ENCODE peak calls at places on chromosomes 12 and 14, in four cellular contexts. I is heart right ventricle; T is CD8-positive, alpha-beta T cell; R is DND-41. B is an unnamed sample.
A peak's percentile ranks its signal among the peaks of the same experiment; 100 is the strongest.

GRCh38 chr12:102883204-102883799 is 33.7 kb downstream of the PAH start:
- DNase-seq in I (peak; percentile 20), T (no peak), R (peak; percentile 45), B (peak; percentile 93)

GRCh38 chr12:52417742-52418141 is 11.6 kb upstream of the KRT82 start:
- DNase-seq in I (no peak), T (no peak), R (no peak), B (no peak)

GRCh38 chr12:107225626-107226025 is 132.3 kb upstream of the CRY1 start:
- DNase-seq in I (no peak), T (no peak), R (no peak), B (peak; percentile 82)

GRCh38 chr14:51167587-51168219 is 72.3 kb upstream of the TMX1 start:
- DNase-seq in I (no peak), T (no peak), R (no peak), B (no peak)

GRCh38 chr12:47216150-47216677 is 136.5 kb upstream of the AMIGO2 start:
- DNase-seq in I (no peak), T (peak; percentile 28), R (peak; percentile 79), B (no peak)

GRCh38 chr12:127063339-127064090 is 1203.5 kb upstream of the TMEM132C start:
- DNase-seq in I (no peak), T (no peak), R (no peak), B (no peak)

GRCh38 chr12:102454330-102454729 is 26.0 kb downstream of the IGF1 start:
- DNase-seq in I (no peak), T (no peak), R (no peak), B (no peak)

GRCh38 chr12:25800101-25800500 is 158.4 kb upstream of the RASSF8 start:
- DNase-seq in I (no peak), T (no peak), R (no peak), B (no peak)

GRCh38 chr12:124779161-124780141 is 84.2 kb downstream of the SCARB1 start:
- DNase-seq in I (no peak), T (no peak), R (no peak), B (no peak)

GRCh38 chr14:52399886-52400599 is 85.9 kb downstream of the PTGER2 start:
- DNase-seq in I (no peak), T (no peak), R (no peak), B (no peak)

GRCh38 chr14:51652168-51653095 is 722 bp downstream of the FRMD6 start:
- DNase-seq in I (peak; percentile 25), T (peak; percentile 2), R (no peak), B (peak; percentile 81)

GRCh38 chr12:107998863-107999262 is 130.2 kb upstream of the WSCD2 start:
- DNase-seq in I (no peak), T (no peak), R (no peak), B (no peak)

GRCh38 chr12:116996058-116996457 is 85.3 kb downstream of the FBXW8 start:
- DNase-seq in I (peak; percentile 66), T (no peak), R (no peak), B (no peak)

GRCh38 chr12:95694148-95694547 is 96.4 kb downstream of the NTN4 start:
- DNase-seq in I (peak; percentile 56), T (no peak), R (no peak), B (peak; percentile 67)

GRCh38 chr12:84270470-84271140 is 642.0 kb downstream of the SLC6A15 start:
- DNase-seq in I (no peak), T (no peak), R (no peak), B (peak; percentile 66)

GRCh38 chr12:77229640-77230442 is 164.5 kb upstream of the E2F7 start:
- DNase-seq in I (no peak), T (no peak), R (no peak), B (no peak)

GRCh38 chr12:28489256-28489655 is 299.0 kb downstream of the CCDC91 start:
- DNase-seq in I (no peak), T (no peak), R (no peak), B (no peak)

GRCh38 chr12:52494518-52494917 is 1.5 kb upstream of the KRT6A start:
- DNase-seq in I (no peak), T (no peak), R (no peak), B (no peak)

GRCh38 chr12:12722351-12723146 is 5.4 kb downstream of the CDKN1B start:
- DNase-seq in I (no peak), T (no peak), R (no peak), B (peak; percentile 0)

GRCh38 chr12:16482726-16483125 is 123.2 kb downstream of the LMO3 start:
- DNase-seq in I (no peak), T (no peak), R (no peak), B (no peak)

GRCh38 chr14:104536942-104537612 is 42.5 kb upstream of the C14orf180 start:
- DNase-seq in I (no peak), T (no peak), R (no peak), B (peak; percentile 46)

GRCh38 chr12:112169966-112170365 is 44.6 kb downstream of the TRAFD1 start:
- DNase-seq in I (no peak), T (no peak), R (no peak), B (no peak)

GRCh38 chr12:89707623-89707991 is 1.0 kb downstream of the ATP2B1 start:
- DNase-seq in I (peak; percentile 24), T (no peak), R (peak; percentile 19), B (peak; percentile 88)

GRCh38 chr12:120361506-120362208 is 7.3 kb downstream of the MSI1 start:
- DNase-seq in I (peak; percentile 56), T (no peak), R (no peak), B (peak; percentile 99)

GRCh38 chr14:81323621-81324400 is 76.3 kb downstream of the STON2 start:
- DNase-seq in I (no peak), T (no peak), R (no peak), B (peak; percentile 88)

GRCh38 chr12:78406776-78407335 is 457.7 kb upstream of the SYT1 start:
- DNase-seq in I (no peak), T (no peak), R (no peak), B (no peak)

GRCh38 chr14:99125616-99126431 is 146.2 kb downstream of the BCL11B start:
- DNase-seq in I (peak; percentile 2), T (no peak), R (no peak), B (peak; percentile 25)

GRCh38 chr14:77107228-77107627 is 9.2 kb downstream of the CIPC start:
- DNase-seq in I (no peak), T (no peak), R (no peak), B (no peak)

GRCh38 chr12:108542320-108542719 is 18.7 kb downstream of the SART3 start:
- DNase-seq in I (no peak), T (no peak), R (no peak), B (peak; percentile 22)

GRCh38 chr14:73785336-73785833 is 66.2 kb upstream of the PTGR2 start:
- DNase-seq in I (peak; percentile 43), T (no peak), R (no peak), B (peak; percentile 64)

GRCh38 chr14:73785834-73786631 is 65.6 kb upstream of the PTGR2 start:
- DNase-seq in I (peak; percentile 65), T (peak; percentile 32), R (peak; percentile 74), B (peak; percentile 79)

GRCh38 chr14:73786632-73786941 is 65.0 kb upstream of the PTGR2 start:
- DNase-seq in I (peak; percentile 44), T (no peak), R (no peak), B (peak; percentile 85)

GRCh38 chr14:73784065-73784987 is 67.3 kb upstream of the PTGR2 start:
- DNase-seq in I (no peak), T (no peak), R (no peak), B (no peak)

DNA sequence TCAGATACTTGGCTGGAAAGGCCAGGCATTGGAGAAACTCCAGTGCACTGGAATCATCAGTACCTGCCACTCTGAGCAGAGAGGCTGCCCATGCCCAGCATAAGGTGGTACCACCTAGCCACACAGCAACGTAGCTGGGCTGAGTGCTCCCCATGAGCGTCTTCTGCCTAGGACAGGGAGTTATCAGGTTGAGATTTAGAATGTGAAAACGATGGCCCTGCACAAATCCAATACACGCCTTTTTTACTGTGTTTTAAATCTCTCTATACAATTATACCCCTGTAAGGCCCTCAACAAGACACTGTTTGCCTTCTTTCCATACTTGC is 66.7 kb upstream of the PTGR2 start:
- DNase-seq in I (no peak), T (no peak), R (no peak), B (no peak)
- H3K4me1 ChIP-seq in I (peaks cover 77% of the 10 kb centered on the region), T (peaks cover 57% of the 10 kb centered on the region), R (peaks cover 40% of the 10 kb centered on the region), B (peaks cover 16% of the 10 kb centered on the region)

DNA sequence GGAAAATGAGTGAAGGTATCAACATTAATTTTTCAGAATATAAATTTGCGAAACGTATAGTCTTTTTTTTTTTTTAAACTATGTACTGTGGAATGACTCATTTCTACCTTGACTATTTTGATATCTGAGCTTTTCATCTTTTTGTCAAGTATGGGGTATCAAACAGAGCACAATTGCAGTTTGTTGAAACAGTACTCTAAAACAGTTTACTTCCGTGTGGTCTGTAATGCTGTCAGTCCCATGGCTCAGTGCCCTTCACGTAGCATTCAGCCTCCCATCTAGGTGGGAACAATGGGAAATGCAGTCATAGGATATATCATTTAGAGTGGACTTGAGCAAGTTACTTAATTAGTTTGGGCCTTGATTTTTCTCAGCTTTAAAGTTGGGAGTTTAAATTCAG is 139.5 kb downstream of the ERC1 start:
- DNase-seq in I (no peak), T (no peak), R (no peak), B (no peak)
- H3K27ac ChIP-seq in I (no peak overlapping the region), T (no peak overlapping the region), R (no peak overlapping the region), B (no peak overlapping the region)

GRCh38 chr12:57883057-57883456 is 36.5 kb upstream of the CTDSP2 start:
- DNase-seq in I (no peak), T (no peak), R (no peak), B (no peak)
- H3K4me1 ChIP-seq in I (peaks cover 28% of the 10 kb centered on the region), T (no peaks in the 10 kb centered on the region), R (no peaks in the 10 kb centered on the region), B (peaks cover 2% of the 10 kb centered on the region)

GRCh38 chr12:24791622-24792021 is 157.3 kb downstream of the BCAT1 start:
- DNase-seq in I (no peak), T (no peak), R (peak; percentile 33), B (no peak)

GRCh38 chr12:24798335-24798734 is 150.6 kb downstream of the BCAT1 start:
- DNase-seq in I (no peak), T (no peak), R (peak; percentile 34), B (no peak)

GRCh38 chr12:24797901-24798300 is 151.0 kb downstream of the BCAT1 start:
- DNase-seq in I (no peak), T (no peak), R (no peak), B (no peak)

GRCh38 chr12:24795699-24796385 is 153.1 kb downstream of the BCAT1 start:
- DNase-seq in I (no peak), T (no peak), R (peak; percentile 79), B (no peak)
- H3K27ac ChIP-seq in I (no peak overlapping the region), T (peak overlapping the region; percentile 9), R (peak overlapping the region; percentile 95), B (no peak overlapping the region)

B was measured in endodermal cell.